ENCODE peak calls at places on chromosomes 3 and 15, in nine cellular contexts. One of them, this sample, is unnamed.

GRCh38 chr3:57927166-57927565 is 81.1 kb upstream of the FLNB start:
- DNase-seq in neural crest cell: no peak
- DNase-seq in AG09309: no peak
- DNase-seq in H9: no peak
- DNase-seq in pancreas: no peak
- DNase-seq in IMR-90: no peak
- DNase-seq in HepG2: no peak
- DNase-seq in mammary epithelial cell: no peak
- DNase-seq in heart right ventricle: no peak
- DNase-seq in this sample: no peak

GRCh38 chr3:42159706-42160472 is 68.7 kb downstream of the TRAK1 start:
- DNase-seq in neural crest cell: peak
- DNase-seq in HepG2: peak
- DNase-seq in mammary epithelial cell: peak
- DNase-seq in pancreas: peak
- DNase-seq in AG09309: no peak
- DNase-seq in IMR-90: no peak
- DNase-seq in heart right ventricle: no peak
- DNase-seq in H9: peak
- DNase-seq in this sample: peak

GRCh38 chr3:28476194-28476593 is 127.6 kb upstream of the AZI2 start:
- DNase-seq in HepG2: peak
- DNase-seq in mammary epithelial cell: peak
- DNase-seq in heart right ventricle: no peak
- DNase-seq in H9: no peak
- DNase-seq in IMR-90: peak
- DNase-seq in AG09309: peak
- DNase-seq in neural crest cell: no peak
- DNase-seq in pancreas: no peak
- DNase-seq in this sample: peak

GRCh38 chr15:92076536-92076935 is 223.0 kb downstream of the SLCO3A1 start:
- DNase-seq in mammary epithelial cell: no peak
- DNase-seq in HepG2: no peak
- DNase-seq in IMR-90: no peak
- DNase-seq in H9: no peak
- DNase-seq in neural crest cell: no peak
- DNase-seq in heart right ventricle: no peak
- DNase-seq in pancreas: no peak
- DNase-seq in AG09309: no peak
- DNase-seq in this sample: no peak

GRCh38 chr3:131341761-131342160 is 39.8 kb upstream of the NUDT16 start:
- DNase-seq in IMR-90: no peak
- DNase-seq in pancreas: no peak
- DNase-seq in mammary epithelial cell: no peak
- DNase-seq in AG09309: no peak
- DNase-seq in neural crest cell: no peak
- DNase-seq in heart right ventricle: no peak
- DNase-seq in HepG2: no peak
- DNase-seq in H9: no peak
- DNase-seq in this sample: no peak

GRCh38 chr15:72009207-72009606 is 108.7 kb downstream of the MYO9A start:
- DNase-seq in IMR-90: no peak
- DNase-seq in HepG2: peak
- DNase-seq in pancreas: no peak
- DNase-seq in mammary epithelial cell: no peak
- DNase-seq in AG09309: no peak
- DNase-seq in neural crest cell: no peak
- DNase-seq in H9: no peak
- DNase-seq in heart right ventricle: no peak
- DNase-seq in this sample: no peak

GRCh38 chr3:120557115-120557514 is 39.0 kb upstream of the NDUFB4 start:
- DNase-seq in heart right ventricle: no peak
- DNase-seq in mammary epithelial cell: no peak
- DNase-seq in HepG2: no peak
- DNase-seq in pancreas: no peak
- DNase-seq in AG09309: no peak
- DNase-seq in neural crest cell: no peak
- DNase-seq in IMR-90: no peak
- DNase-seq in H9: no peak
- DNase-seq in this sample: no peak

GRCh38 chr15:101244039-101244781 is 7.6 kb downstream of the CHSY1 start:
- DNase-seq in HepG2: peak
- DNase-seq in IMR-90: peak
- DNase-seq in AG09309: no peak
- DNase-seq in pancreas: no peak
- DNase-seq in neural crest cell: no peak
- DNase-seq in H9: no peak
- DNase-seq in mammary epithelial cell: no peak
- DNase-seq in heart right ventricle: no peak
- DNase-seq in this sample: no peak

GRCh38 chr15:68206711-68207151 is 1.6 kb upstream of the CALML4 start:
- DNase-seq in AG09309: no peak
- DNase-seq in IMR-90: no peak
- DNase-seq in neural crest cell: no peak
- DNase-seq in HepG2: no peak
- DNase-seq in pancreas: no peak
- DNase-seq in mammary epithelial cell: no peak
- DNase-seq in heart right ventricle: no peak
- DNase-seq in H9: peak
- DNase-seq in this sample: no peak

GRCh38 chr15:38260077-38260476 is 7.4 kb downstream of the SPRED1 start:
- DNase-seq in HepG2: no peak
- DNase-seq in mammary epithelial cell: no peak
- DNase-seq in heart right ventricle: no peak
- DNase-seq in neural crest cell: no peak
- DNase-seq in H9: no peak
- DNase-seq in IMR-90: peak
- DNase-seq in AG09309: no peak
- DNase-seq in pancreas: no peak
- DNase-seq in this sample: no peak

GRCh38 chr3:15064299-15064834 is 748 bp downstream of the MRPS25 start:
- DNase-seq in H9: no peak
- DNase-seq in pancreas: no peak
- DNase-seq in heart right ventricle: no peak
- DNase-seq in AG09309: no peak
- DNase-seq in neural crest cell: no peak
- DNase-seq in mammary epithelial cell: peak
- DNase-seq in HepG2: no peak
- DNase-seq in IMR-90: peak
- DNase-seq in this sample: peak

GRCh38 chr15:45136378-45136764 is 6.6 kb downstream of the DUOX1 start:
- DNase-seq in mammary epithelial cell: no peak
- DNase-seq in pancreas: no peak
- DNase-seq in AG09309: no peak
- DNase-seq in HepG2: no peak
- DNase-seq in neural crest cell: no peak
- DNase-seq in H9: peak
- DNase-seq in heart right ventricle: no peak
- DNase-seq in IMR-90: no peak
- DNase-seq in this sample: no peak
- TF ChIP-seq CTCF in mammary epithelial cell: no peak
- TF ChIP-seq CTCF in pancreas: no peak
- TF ChIP-seq CTCF in AG09309: peak
- TF ChIP-seq CTCF in HepG2: peak
- TF ChIP-seq CTCF in neural crest cell: peak
- TF ChIP-seq CTCF in H9: peak
- TF ChIP-seq CTCF in heart right ventricle: peak
- TF ChIP-seq CTCF in IMR-90: peak
- TF ChIP-seq CTCF in this sample: peak

GRCh38 chr15:70812827-70813364 is 41.1 kb downstream of the LARP6 start:
- DNase-seq in heart right ventricle: no peak
- DNase-seq in H9: no peak
- DNase-seq in pancreas: no peak
- DNase-seq in neural crest cell: no peak
- DNase-seq in AG09309: no peak
- DNase-seq in HepG2: no peak
- DNase-seq in mammary epithelial cell: peak
- DNase-seq in IMR-90: no peak
- DNase-seq in this sample: no peak

GRCh38 chr15:70806992-70807712 is 43.8 kb upstream of the UACA start:
- DNase-seq in HepG2: no peak
- DNase-seq in neural crest cell: no peak
- DNase-seq in pancreas: no peak
- DNase-seq in IMR-90: peak
- DNase-seq in AG09309: no peak
- DNase-seq in mammary epithelial cell: no peak
- DNase-seq in H9: no peak
- DNase-seq in heart right ventricle: peak
- DNase-seq in this sample: no peak

GRCh38 chr15:70815604-70816003 is 38.4 kb downstream of the LARP6 start:
- DNase-seq in H9: no peak
- DNase-seq in mammary epithelial cell: no peak
- DNase-seq in heart right ventricle: no peak
- DNase-seq in AG09309: no peak
- DNase-seq in neural crest cell: no peak
- DNase-seq in IMR-90: peak
- DNase-seq in HepG2: peak
- DNase-seq in pancreas: no peak
- DNase-seq in this sample: no peak

DNA sequence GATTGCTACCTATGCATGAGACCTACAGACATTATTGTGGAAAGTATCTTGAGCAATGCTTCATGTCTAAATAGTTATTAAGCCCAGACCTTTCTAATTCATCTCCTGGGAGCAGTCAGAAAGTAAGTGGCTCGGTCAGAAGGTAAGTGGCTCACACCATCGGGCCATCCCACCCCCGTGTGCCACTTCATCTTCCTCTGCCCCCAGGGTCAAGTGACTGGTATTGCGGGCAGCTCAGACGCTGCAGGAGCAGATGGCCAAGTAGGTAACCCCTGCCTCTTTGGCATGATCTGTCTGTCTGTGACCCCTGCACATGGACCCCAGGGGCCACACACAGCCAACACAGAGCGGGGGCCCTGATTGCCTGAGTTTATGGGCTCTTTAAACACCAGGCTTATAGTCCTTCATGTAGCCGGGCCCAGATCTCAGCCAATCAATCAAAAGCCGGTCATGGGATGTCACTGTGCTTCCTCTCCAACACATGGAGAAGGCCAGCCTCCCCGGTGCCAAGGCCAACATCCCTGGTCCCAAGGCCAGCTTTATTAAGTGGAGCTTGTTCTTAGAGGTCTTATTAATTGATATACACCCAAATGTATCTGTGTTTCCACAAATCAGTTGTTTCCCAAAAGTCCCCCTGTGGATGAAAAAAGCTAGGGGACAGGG is 42.9 kb downstream of the LARP6 start:
- DNase-seq in HepG2: no peak
- DNase-seq in mammary epithelial cell: no peak
- DNase-seq in pancreas: no peak
- DNase-seq in H9: no peak
- DNase-seq in AG09309: no peak
- DNase-seq in heart right ventricle: no peak
- DNase-seq in IMR-90: no peak
- DNase-seq in neural crest cell: no peak
- DNase-seq in this sample: no peak
- TF ChIP-seq CTCF in HepG2: no peak
- TF ChIP-seq CTCF in mammary epithelial cell: no peak
- TF ChIP-seq CTCF in pancreas: no peak
- TF ChIP-seq CTCF in H9: no peak
- TF ChIP-seq CTCF in AG09309: no peak
- TF ChIP-seq CTCF in heart right ventricle: no peak
- TF ChIP-seq CTCF in IMR-90: no peak
- TF ChIP-seq CTCF in neural crest cell: no peak
- TF ChIP-seq CTCF in this sample: no peak

GRCh38 chr3:139541156-139541897 is 1.8 kb upstream of the RBP1 start:
- DNase-seq in mammary epithelial cell: no peak
- DNase-seq in neural crest cell: no peak
- DNase-seq in AG09309: no peak
- DNase-seq in IMR-90: no peak
- DNase-seq in heart right ventricle: no peak
- DNase-seq in HepG2: no peak
- DNase-seq in H9: no peak
- DNase-seq in pancreas: peak
- DNase-seq in this sample: no peak

GRCh38 chr3:139547666-139548065 is 8.1 kb upstream of the RBP1 start:
- DNase-seq in pancreas: no peak
- DNase-seq in mammary epithelial cell: no peak
- DNase-seq in AG09309: no peak
- DNase-seq in neural crest cell: no peak
- DNase-seq in IMR-90: no peak
- DNase-seq in H9: no peak
- DNase-seq in heart right ventricle: no peak
- DNase-seq in HepG2: no peak
- DNase-seq in this sample: no peak

GRCh38 chr3:139541898-139542288 is 2.4 kb upstream of the RBP1 start:
- DNase-seq in mammary epithelial cell: no peak
- DNase-seq in HepG2: no peak
- DNase-seq in IMR-90: no peak
- DNase-seq in pancreas: no peak
- DNase-seq in H9: no peak
- DNase-seq in AG09309: no peak
- DNase-seq in neural crest cell: no peak
- DNase-seq in heart right ventricle: no peak
- DNase-seq in this sample: no peak

GRCh38 chr3:139548801-139549200 is 9.3 kb upstream of the RBP1 start:
- DNase-seq in pancreas: peak
- DNase-seq in heart right ventricle: no peak
- DNase-seq in H9: no peak
- DNase-seq in AG09309: no peak
- DNase-seq in mammary epithelial cell: no peak
- DNase-seq in neural crest cell: no peak
- DNase-seq in IMR-90: no peak
- DNase-seq in HepG2: no peak
- DNase-seq in this sample: no peak

GRCh38 chr3:139546772-139547171 is 7.2 kb upstream of the RBP1 start:
- DNase-seq in pancreas: peak
- DNase-seq in heart right ventricle: no peak
- DNase-seq in HepG2: no peak
- DNase-seq in H9: no peak
- DNase-seq in AG09309: no peak
- DNase-seq in IMR-90: no peak
- DNase-seq in neural crest cell: no peak
- DNase-seq in mammary epithelial cell: no peak
- DNase-seq in this sample: no peak
- TF ChIP-seq CTCF in pancreas: no peak
- TF ChIP-seq CTCF in heart right ventricle: no peak
- TF ChIP-seq CTCF in HepG2: no peak
- TF ChIP-seq CTCF in H9: peak
- TF ChIP-seq CTCF in AG09309: no peak
- TF ChIP-seq CTCF in IMR-90: no peak
- TF ChIP-seq CTCF in neural crest cell: no peak
- TF ChIP-seq CTCF in mammary epithelial cell: no peak
- TF ChIP-seq CTCF in this sample: no peak

DNA sequence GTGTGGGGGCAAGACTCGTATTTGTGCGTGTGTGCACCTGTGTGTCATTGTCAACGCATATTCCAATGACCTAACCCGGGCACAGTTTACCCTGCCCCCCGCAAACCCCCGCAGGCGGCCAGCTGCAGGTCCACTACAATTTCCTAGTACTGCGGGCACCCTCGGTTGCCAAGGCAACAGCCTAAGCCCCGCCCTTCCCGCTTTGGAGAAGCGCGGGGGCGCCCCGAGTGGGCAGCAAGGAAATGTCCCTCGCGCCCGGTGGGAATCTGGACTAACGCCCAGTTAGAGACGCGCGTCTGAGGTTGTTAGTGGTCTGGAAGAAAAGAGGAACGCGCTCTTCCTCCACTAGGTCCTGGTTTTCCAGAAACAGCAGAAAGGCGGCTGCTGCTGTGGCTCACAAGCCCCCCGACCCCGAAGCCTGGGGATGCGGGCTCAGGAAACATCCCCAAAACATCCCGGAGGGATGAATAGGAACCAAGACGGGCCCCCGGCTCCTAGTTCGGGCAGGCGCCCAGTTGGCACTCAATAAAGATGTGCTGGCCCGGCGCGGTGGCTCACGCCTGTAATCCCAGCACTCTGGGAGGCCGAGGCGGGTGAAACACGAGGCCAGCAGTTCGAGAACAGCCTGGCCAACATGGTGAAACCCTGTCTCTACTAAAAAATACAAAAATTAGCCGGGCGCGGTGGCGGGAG is 1.1 kb downstream of the ABHD14A start:
- DNase-seq in H9: peak
- DNase-seq in HepG2: peak
- DNase-seq in heart right ventricle: peak
- DNase-seq in pancreas: peak
- DNase-seq in IMR-90: peak
- DNase-seq in mammary epithelial cell: no peak
- DNase-seq in AG09309: peak
- DNase-seq in neural crest cell: peak
- DNase-seq in this sample: peak
- TF ChIP-seq CTCF in H9: no peak
- TF ChIP-seq CTCF in HepG2: peak
- TF ChIP-seq CTCF in heart right ventricle: no peak
- TF ChIP-seq CTCF in pancreas: no peak
- TF ChIP-seq CTCF in IMR-90: peak
- TF ChIP-seq CTCF in mammary epithelial cell: no peak
- TF ChIP-seq CTCF in AG09309: no peak
- TF ChIP-seq CTCF in neural crest cell: peak
- TF ChIP-seq CTCF in this sample: no peak

This sample was measured in GM13976.